ENCODE peak calls at places on chromosome 22, in five cellular contexts. One of them, this sample, is unnamed.

GRCh38 chr22:50439314-50440250 is 35.3 kb downstream of the SBF1 start:
- DNase-seq in CD8-positive, alpha-beta memory T cell: no peak
- DNase-seq in naive thymus-derived CD4-positive, alpha-beta T cell: no peak
- DNase-seq in astrocyte: no peak
- DNase-seq in fibroblast of lung: no peak
- DNase-seq in this sample: no peak

GRCh38 chr22:17961443-17961729 is 63.0 kb downstream of the MICAL3 start:
- DNase-seq in astrocyte: no peak
- DNase-seq in CD8-positive, alpha-beta memory T cell: no peak
- DNase-seq in fibroblast of lung: no peak
- DNase-seq in naive thymus-derived CD4-positive, alpha-beta T cell: no peak
- DNase-seq in this sample: no peak

GRCh38 chr22:29907753-29908515 is 25.0 kb downstream of the MTMR3 start:
- DNase-seq in CD8-positive, alpha-beta memory T cell: no peak
- DNase-seq in fibroblast of lung: peak; percentile 98
- DNase-seq in naive thymus-derived CD4-positive, alpha-beta T cell: no peak
- DNase-seq in astrocyte: peak; percentile 97
- DNase-seq in this sample: peak; percentile 92

GRCh38 chr22:31020334-31020733 is 51.3 kb downstream of the TUG1 start:
- DNase-seq in naive thymus-derived CD4-positive, alpha-beta T cell: no peak
- DNase-seq in CD8-positive, alpha-beta memory T cell: no peak
- DNase-seq in fibroblast of lung: no peak
- DNase-seq in astrocyte: no peak
- DNase-seq in this sample: no peak

GRCh38 chr22:25174156-25174887 is 25.3 kb upstream of the CRYBB3 start:
- DNase-seq in astrocyte: no peak
- DNase-seq in naive thymus-derived CD4-positive, alpha-beta T cell: no peak
- DNase-seq in fibroblast of lung: no peak
- DNase-seq in CD8-positive, alpha-beta memory T cell: no peak
- DNase-seq in this sample: no peak

GRCh38 chr22:49244466-49245420 is 582.9 kb downstream of the BRD1 start:
- DNase-seq in fibroblast of lung: no peak
- DNase-seq in naive thymus-derived CD4-positive, alpha-beta T cell: no peak
- DNase-seq in CD8-positive, alpha-beta memory T cell: no peak
- DNase-seq in astrocyte: no peak
- DNase-seq in this sample: no peak

GRCh38 chr22:22380098-22381030 is 128.2 kb downstream of the ZNF280B start:
- DNase-seq in CD8-positive, alpha-beta memory T cell: no peak
- DNase-seq in naive thymus-derived CD4-positive, alpha-beta T cell: no peak
- DNase-seq in astrocyte: no peak
- DNase-seq in fibroblast of lung: no peak
- DNase-seq in this sample: peak; percentile 12

GRCh38 chr22:50670914-50671538 is 1.6 kb upstream of the SHANK3 start:
- DNase-seq in fibroblast of lung: no peak
- DNase-seq in CD8-positive, alpha-beta memory T cell: no peak
- DNase-seq in naive thymus-derived CD4-positive, alpha-beta T cell: no peak
- DNase-seq in astrocyte: no peak
- DNase-seq in this sample: no peak

GRCh38 chr22:32987081-32987631 is 71.0 kb downstream of the SYN3 start:
- DNase-seq in fibroblast of lung: peak; percentile 93
- DNase-seq in naive thymus-derived CD4-positive, alpha-beta T cell: no peak
- DNase-seq in CD8-positive, alpha-beta memory T cell: no peak
- DNase-seq in astrocyte: peak; percentile 90
- DNase-seq in this sample: no peak

GRCh38 chr22:27612075-27612474 is 189.5 kb downstream of the MN1 start:
- DNase-seq in CD8-positive, alpha-beta memory T cell: no peak
- DNase-seq in naive thymus-derived CD4-positive, alpha-beta T cell: no peak
- DNase-seq in fibroblast of lung: no peak
- DNase-seq in astrocyte: no peak
- DNase-seq in this sample: no peak

GRCh38 chr22:33519140-33519973 is 400.9 kb downstream of the LARGE1 start:
- DNase-seq in CD8-positive, alpha-beta memory T cell: no peak
- DNase-seq in naive thymus-derived CD4-positive, alpha-beta T cell: no peak
- DNase-seq in fibroblast of lung: peak; percentile 58
- DNase-seq in astrocyte: peak; percentile 49
- DNase-seq in this sample: peak; percentile 56

GRCh38 chr22:25909988-25910387 is 168.0 kb downstream of the MYO18B start:
- DNase-seq in naive thymus-derived CD4-positive, alpha-beta T cell: no peak
- DNase-seq in astrocyte: no peak
- DNase-seq in CD8-positive, alpha-beta memory T cell: no peak
- DNase-seq in fibroblast of lung: no peak
- DNase-seq in this sample: no peak

GRCh38 chr22:46622081-46622521 is 1.9 kb downstream of the GRAMD4 start:
- DNase-seq in astrocyte: no peak
- DNase-seq in CD8-positive, alpha-beta memory T cell: no peak
- DNase-seq in fibroblast of lung: no peak
- DNase-seq in naive thymus-derived CD4-positive, alpha-beta T cell: no peak
- DNase-seq in this sample: no peak

GRCh38 chr22:20056696-20057386 is 23.2 kb upstream of the DGCR8 start:
- DNase-seq in naive thymus-derived CD4-positive, alpha-beta T cell: no peak
- DNase-seq in CD8-positive, alpha-beta memory T cell: no peak
- DNase-seq in fibroblast of lung: no peak
- DNase-seq in astrocyte: no peak
- DNase-seq in this sample: no peak

GRCh38 chr22:29072193-29072978 is 449 bp upstream of the KREMEN1 start:
- DNase-seq in fibroblast of lung: peak; percentile 48
- DNase-seq in naive thymus-derived CD4-positive, alpha-beta T cell: peak; percentile 78
- DNase-seq in CD8-positive, alpha-beta memory T cell: peak; percentile 67
- DNase-seq in astrocyte: no peak
- DNase-seq in this sample: peak; percentile 95

GRCh38 chr22:32083814-32084213 is 40.8 kb downstream of the SLC5A1 start:
- DNase-seq in fibroblast of lung: no peak
- DNase-seq in CD8-positive, alpha-beta memory T cell: no peak
- DNase-seq in naive thymus-derived CD4-positive, alpha-beta T cell: no peak
- DNase-seq in astrocyte: no peak
- DNase-seq in this sample: peak; percentile 58

GRCh38 chr22:25628494-25628893 is 64.0 kb downstream of the GRK3 start:
- DNase-seq in astrocyte: no peak
- DNase-seq in naive thymus-derived CD4-positive, alpha-beta T cell: no peak
- DNase-seq in CD8-positive, alpha-beta memory T cell: no peak
- DNase-seq in fibroblast of lung: no peak
- DNase-seq in this sample: no peak

GRCh38 chr22:30325065-30325720 is 1.5 kb downstream of the TBC1D10A start:
- DNase-seq in fibroblast of lung: peak; percentile 88
- DNase-seq in CD8-positive, alpha-beta memory T cell: no peak
- DNase-seq in naive thymus-derived CD4-positive, alpha-beta T cell: no peak
- DNase-seq in astrocyte: peak; percentile 82
- DNase-seq in this sample: peak; percentile 73

GRCh38 chr22:28426346-28427132 is 253.1 kb downstream of the TTC28 start:
- DNase-seq in naive thymus-derived CD4-positive, alpha-beta T cell: no peak
- DNase-seq in astrocyte: peak; percentile 73
- DNase-seq in CD8-positive, alpha-beta memory T cell: no peak
- DNase-seq in fibroblast of lung: peak; percentile 79
- DNase-seq in this sample: no peak

GRCh38 chr22:19614546-19614884 is 90.3 kb upstream of the CLDN5 start:
- DNase-seq in astrocyte: no peak
- DNase-seq in fibroblast of lung: no peak
- DNase-seq in naive thymus-derived CD4-positive, alpha-beta T cell: no peak
- DNase-seq in CD8-positive, alpha-beta memory T cell: no peak
- DNase-seq in this sample: no peak

GRCh38 chr22:49364398-49364797 is 463.3 kb downstream of the BRD1 start:
- DNase-seq in astrocyte: no peak
- DNase-seq in fibroblast of lung: no peak
- DNase-seq in CD8-positive, alpha-beta memory T cell: no peak
- DNase-seq in naive thymus-derived CD4-positive, alpha-beta T cell: no peak
- DNase-seq in this sample: no peak

GRCh38 chr22:49203863-49204598 is 623.6 kb downstream of the BRD1 start:
- DNase-seq in CD8-positive, alpha-beta memory T cell: no peak
- DNase-seq in fibroblast of lung: no peak
- DNase-seq in astrocyte: no peak
- DNase-seq in naive thymus-derived CD4-positive, alpha-beta T cell: no peak
- DNase-seq in this sample: no peak

GRCh38 chr22:28801845-28802594 is 1.7 kb upstream of the XBP1 start:
- DNase-seq in CD8-positive, alpha-beta memory T cell: no peak
- DNase-seq in astrocyte: no peak
- DNase-seq in fibroblast of lung: peak; percentile 16
- DNase-seq in naive thymus-derived CD4-positive, alpha-beta T cell: no peak
- DNase-seq in this sample: peak; percentile 47

GRCh38 chr22:46528121-46528610 is 9.3 kb downstream of the CELSR1 start:
- DNase-seq in CD8-positive, alpha-beta memory T cell: no peak
- DNase-seq in naive thymus-derived CD4-positive, alpha-beta T cell: no peak
- DNase-seq in astrocyte: peak; percentile 89
- DNase-seq in fibroblast of lung: peak; percentile 91
- DNase-seq in this sample: no peak

GRCh38 chr22:31150615-31151014 is 9.4 kb upstream of the RNF185 start:
- DNase-seq in astrocyte: no peak
- DNase-seq in naive thymus-derived CD4-positive, alpha-beta T cell: no peak
- DNase-seq in CD8-positive, alpha-beta memory T cell: no peak
- DNase-seq in fibroblast of lung: no peak
- DNase-seq in this sample: peak; percentile 59

GRCh38 chr22:38346506-38346905 is 29.3 kb upstream of the CSNK1E start:
- DNase-seq in astrocyte: no peak
- DNase-seq in CD8-positive, alpha-beta memory T cell: no peak
- DNase-seq in naive thymus-derived CD4-positive, alpha-beta T cell: no peak
- DNase-seq in fibroblast of lung: no peak
- DNase-seq in this sample: no peak

GRCh38 chr22:37008365-37008764 is 10.9 kb downstream of the TST start:
- DNase-seq in CD8-positive, alpha-beta memory T cell: no peak
- DNase-seq in astrocyte: no peak
- DNase-seq in naive thymus-derived CD4-positive, alpha-beta T cell: no peak
- DNase-seq in fibroblast of lung: no peak
- DNase-seq in this sample: no peak

GRCh38 chr22:27919943-27920755 is 1.1 kb upstream of the PITPNB start:
- DNase-seq in astrocyte: peak; percentile 61
- DNase-seq in fibroblast of lung: peak; percentile 68
- DNase-seq in CD8-positive, alpha-beta memory T cell: no peak
- DNase-seq in naive thymus-derived CD4-positive, alpha-beta T cell: no peak
- DNase-seq in this sample: peak; percentile 26

GRCh38 chr22:19599004-19599403 is 74.8 kb upstream of the CLDN5 start:
- DNase-seq in fibroblast of lung: no peak
- DNase-seq in CD8-positive, alpha-beta memory T cell: no peak
- DNase-seq in astrocyte: no peak
- DNase-seq in naive thymus-derived CD4-positive, alpha-beta T cell: no peak
- DNase-seq in this sample: no peak

GRCh38 chr22:35914357-35914664 is 114.3 kb downstream of the RBFOX2 start:
- DNase-seq in naive thymus-derived CD4-positive, alpha-beta T cell: no peak
- DNase-seq in astrocyte: no peak
- DNase-seq in fibroblast of lung: no peak
- DNase-seq in CD8-positive, alpha-beta memory T cell: no peak
- DNase-seq in this sample: no peak

GRCh38 chr22:35915477-35916013 is 113.1 kb downstream of the RBFOX2 start:
- DNase-seq in astrocyte: peak; percentile 68
- DNase-seq in CD8-positive, alpha-beta memory T cell: no peak
- DNase-seq in fibroblast of lung: peak; percentile 79
- DNase-seq in naive thymus-derived CD4-positive, alpha-beta T cell: no peak
- DNase-seq in this sample: peak; percentile 35

GRCh38 chr22:35912668-35913067 is 116.0 kb downstream of the RBFOX2 start:
- DNase-seq in fibroblast of lung: no peak
- DNase-seq in CD8-positive, alpha-beta memory T cell: no peak
- DNase-seq in naive thymus-derived CD4-positive, alpha-beta T cell: no peak
- DNase-seq in astrocyte: no peak
- DNase-seq in this sample: peak; percentile 76

GRCh38 chr22:35913925-35914324 is 114.7 kb downstream of the RBFOX2 start:
- DNase-seq in astrocyte: no peak
- DNase-seq in fibroblast of lung: no peak
- DNase-seq in naive thymus-derived CD4-positive, alpha-beta T cell: no peak
- DNase-seq in CD8-positive, alpha-beta memory T cell: no peak
- DNase-seq in this sample: no peak

GRCh38 chr22:35914665-35915476 is 113.8 kb downstream of the RBFOX2 start:
- DNase-seq in fibroblast of lung: peak; percentile 90
- DNase-seq in naive thymus-derived CD4-positive, alpha-beta T cell: no peak
- DNase-seq in CD8-positive, alpha-beta memory T cell: no peak
- DNase-seq in astrocyte: peak; percentile 86
- DNase-seq in this sample: peak; percentile 93
- H3K4me3 ChIP-seq in fibroblast of lung: peak overlapping the region; percentile 60
- H3K4me3 ChIP-seq in naive thymus-derived CD4-positive, alpha-beta T cell: peak overlapping the region; percentile 7
- H3K4me3 ChIP-seq in CD8-positive, alpha-beta memory T cell: no peak overlapping the region
- H3K4me3 ChIP-seq in astrocyte: peak overlapping the region; percentile 58
- H3K4me3 ChIP-seq in this sample: no peak overlapping the region

GRCh38 chr22:42967933-42968332 is 47.0 kb downstream of the PACSIN2 start:
- DNase-seq in fibroblast of lung: no peak
- DNase-seq in CD8-positive, alpha-beta memory T cell: no peak
- DNase-seq in astrocyte: no peak
- DNase-seq in naive thymus-derived CD4-positive, alpha-beta T cell: no peak
- DNase-seq in this sample: no peak

GRCh38 chr22:42969348-42969975 is 45.5 kb downstream of the PACSIN2 start:
- DNase-seq in fibroblast of lung: peak; percentile 94
- DNase-seq in naive thymus-derived CD4-positive, alpha-beta T cell: no peak
- DNase-seq in astrocyte: peak; percentile 95
- DNase-seq in CD8-positive, alpha-beta memory T cell: no peak
- DNase-seq in this sample: no peak

GRCh38 chr22:42964994-42965699 is 49.8 kb downstream of the PACSIN2 start:
- DNase-seq in CD8-positive, alpha-beta memory T cell: no peak
- DNase-seq in astrocyte: no peak
- DNase-seq in naive thymus-derived CD4-positive, alpha-beta T cell: no peak
- DNase-seq in fibroblast of lung: no peak
- DNase-seq in this sample: no peak

GRCh38 chr22:42966389-42966998 is 48.5 kb downstream of the PACSIN2 start:
- DNase-seq in astrocyte: no peak
- DNase-seq in naive thymus-derived CD4-positive, alpha-beta T cell: no peak
- DNase-seq in CD8-positive, alpha-beta memory T cell: no peak
- DNase-seq in fibroblast of lung: peak; percentile 48
- DNase-seq in this sample: no peak

GRCh38 chr22:42967005-42967404 is 47.9 kb downstream of the PACSIN2 start:
- DNase-seq in CD8-positive, alpha-beta memory T cell: no peak
- DNase-seq in astrocyte: no peak
- DNase-seq in fibroblast of lung: no peak
- DNase-seq in naive thymus-derived CD4-positive, alpha-beta T cell: no peak
- DNase-seq in this sample: no peak
- H3K4me1 ChIP-seq in CD8-positive, alpha-beta memory T cell: peaks cover 10% of the 10 kb centered on the region
- H3K4me1 ChIP-seq in astrocyte: peaks cover 10% of the 10 kb centered on the region
- H3K4me1 ChIP-seq in fibroblast of lung: peaks cover 3% of the 10 kb centered on the region
- H3K4me1 ChIP-seq in naive thymus-derived CD4-positive, alpha-beta T cell: no peaks in the 10 kb centered on the region
- H3K4me1 ChIP-seq in this sample: peaks cover 9% of the 10 kb centered on the region

DNA sequence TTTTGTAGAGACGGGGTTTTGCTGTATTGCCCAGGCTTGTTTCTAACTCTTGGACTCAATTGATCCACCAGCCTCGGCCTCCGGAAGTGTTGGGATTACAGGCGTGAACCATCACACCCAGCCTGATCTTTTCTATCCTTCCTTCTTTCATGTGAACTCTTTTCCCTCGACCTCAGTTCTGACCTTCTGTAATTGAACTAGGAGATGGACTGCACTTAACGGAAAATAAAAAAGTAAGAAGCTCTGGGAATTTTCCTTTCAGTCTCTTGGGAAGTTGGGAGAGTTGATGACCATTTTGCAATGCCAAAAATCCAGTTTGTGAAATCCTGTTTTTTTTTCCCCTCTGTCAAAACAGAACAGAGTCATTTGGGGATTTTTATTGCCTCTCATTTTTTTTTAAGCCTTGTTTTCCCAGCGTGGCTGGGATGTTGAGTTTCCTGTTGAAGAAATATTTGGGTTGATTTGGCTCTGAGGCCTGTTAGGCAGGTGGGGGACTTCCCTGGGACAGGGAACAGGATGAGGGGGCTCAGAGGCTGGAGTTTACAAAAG is 26.9 kb upstream of the CYB5R3 start:
- DNase-seq in naive thymus-derived CD4-positive, alpha-beta T cell: no peak
- DNase-seq in fibroblast of lung: no peak
- DNase-seq in CD8-positive, alpha-beta memory T cell: no peak
- DNase-seq in astrocyte: no peak
- DNase-seq in this sample: no peak
- H3K27ac ChIP-seq in naive thymus-derived CD4-positive, alpha-beta T cell: no peak overlapping the region
- H3K27ac ChIP-seq in fibroblast of lung: no peak overlapping the region
- H3K27ac ChIP-seq in CD8-positive, alpha-beta memory T cell: no peak overlapping the region
- H3K27ac ChIP-seq in astrocyte: no peak overlapping the region
- H3K27ac ChIP-seq in this sample: peak overlapping the region; percentile 78

GRCh38 chr22:16603448-16603768 is 10.8 kb upstream of the CCT8L2 start:
- DNase-seq in naive thymus-derived CD4-positive, alpha-beta T cell: no peak
- DNase-seq in fibroblast of lung: no peak
- DNase-seq in astrocyte: no peak
- DNase-seq in CD8-positive, alpha-beta memory T cell: no peak
- DNase-seq in this sample: no peak
- H3K4me3 ChIP-seq in naive thymus-derived CD4-positive, alpha-beta T cell: no peak overlapping the region
- H3K4me3 ChIP-seq in fibroblast of lung: peak overlapping the region; percentile 45
- H3K4me3 ChIP-seq in astrocyte: no peak overlapping the region
- H3K4me3 ChIP-seq in CD8-positive, alpha-beta memory T cell: no peak overlapping the region
- H3K4me3 ChIP-seq in this sample: no peak overlapping the region

This sample was measured in small intestine.